ENCODE peak calls at places on chromosomes 11 and 22, in seven cellular contexts. One of them, this sample, is unnamed.

GRCh38 chr11:34585870-34586654 is 34.8 kb upstream of the EHF start:
- DNase-seq in CD8-positive, alpha-beta T cell: no peak
- DNase-seq in type B pancreatic cell: no peak
- DNase-seq in NCI-H1048: peak
- DNase-seq in cardiac septum: no peak
- DNase-seq in EL: peak
- DNase-seq in T-cell: no peak
- DNase-seq in this sample: no peak

GRCh38 chr11:78878631-78879030 is 304.0 kb upstream of the NARS2 start:
- DNase-seq in cardiac septum: no peak
- DNase-seq in T-cell: no peak
- DNase-seq in CD8-positive, alpha-beta T cell: no peak
- DNase-seq in EL: no peak
- DNase-seq in type B pancreatic cell: no peak
- DNase-seq in NCI-H1048: no peak
- DNase-seq in this sample: no peak

GRCh38 chr11:47869548-47870393 is 21.6 kb upstream of the NUP160 start:
- DNase-seq in CD8-positive, alpha-beta T cell: no peak
- DNase-seq in cardiac septum: no peak
- DNase-seq in T-cell: no peak
- DNase-seq in NCI-H1048: no peak
- DNase-seq in EL: peak
- DNase-seq in type B pancreatic cell: no peak
- DNase-seq in this sample: no peak

GRCh38 chr11:63017306-63017974 is 1.8 kb upstream of the SLC22A8 start:
- DNase-seq in CD8-positive, alpha-beta T cell: no peak
- DNase-seq in cardiac septum: no peak
- DNase-seq in EL: peak
- DNase-seq in T-cell: no peak
- DNase-seq in NCI-H1048: no peak
- DNase-seq in type B pancreatic cell: no peak
- DNase-seq in this sample: peak

GRCh38 chr11:117315285-117316196 is 515 bp downstream of the BACE1 start:
- DNase-seq in cardiac septum: no peak
- DNase-seq in type B pancreatic cell: no peak
- DNase-seq in CD8-positive, alpha-beta T cell: peak
- DNase-seq in T-cell: peak
- DNase-seq in EL: peak
- DNase-seq in NCI-H1048: no peak
- DNase-seq in this sample: no peak

GRCh38 chr11:279966-280761 is 2.0 kb downstream of the NLRP6 start:
- DNase-seq in T-cell: peak
- DNase-seq in cardiac septum: no peak
- DNase-seq in EL: peak
- DNase-seq in CD8-positive, alpha-beta T cell: no peak
- DNase-seq in type B pancreatic cell: peak
- DNase-seq in NCI-H1048: no peak
- DNase-seq in this sample: peak

GRCh38 chr22:50310209-50310722 is 2.8 kb upstream of the PLXNB2 start:
- DNase-seq in EL: no peak
- DNase-seq in cardiac septum: no peak
- DNase-seq in CD8-positive, alpha-beta T cell: no peak
- DNase-seq in NCI-H1048: no peak
- DNase-seq in type B pancreatic cell: no peak
- DNase-seq in T-cell: no peak
- DNase-seq in this sample: no peak

GRCh38 chr11:1487091-1487850 is 692 bp upstream of the MOB2 start:
- DNase-seq in cardiac septum: no peak
- DNase-seq in type B pancreatic cell: no peak
- DNase-seq in CD8-positive, alpha-beta T cell: no peak
- DNase-seq in T-cell: no peak
- DNase-seq in EL: no peak
- DNase-seq in NCI-H1048: no peak
- DNase-seq in this sample: no peak

GRCh38 chr22:16965083-16965482 is 42.9 kb downstream of the GAB4 start:
- DNase-seq in CD8-positive, alpha-beta T cell: no peak
- DNase-seq in type B pancreatic cell: no peak
- DNase-seq in T-cell: no peak
- DNase-seq in NCI-H1048: no peak
- DNase-seq in EL: no peak
- DNase-seq in cardiac septum: no peak
- DNase-seq in this sample: no peak

GRCh38 chr11:121450424-121450823 is 1.7 kb upstream of the SORL1 start:
- DNase-seq in cardiac septum: no peak
- DNase-seq in CD8-positive, alpha-beta T cell: no peak
- DNase-seq in NCI-H1048: no peak
- DNase-seq in T-cell: peak
- DNase-seq in EL: no peak
- DNase-seq in type B pancreatic cell: no peak
- DNase-seq in this sample: no peak

GRCh38 chr22:39519681-39520053 is 695 bp upstream of the ATF4 start:
- DNase-seq in CD8-positive, alpha-beta T cell: no peak
- DNase-seq in cardiac septum: peak
- DNase-seq in EL: no peak
- DNase-seq in type B pancreatic cell: no peak
- DNase-seq in NCI-H1048: no peak
- DNase-seq in T-cell: no peak
- DNase-seq in this sample: no peak

GRCh38 chr11:111871693-111872161 is 346 bp upstream of the ALG9 start:
- DNase-seq in NCI-H1048: no peak
- DNase-seq in type B pancreatic cell: no peak
- DNase-seq in T-cell: no peak
- DNase-seq in cardiac septum: no peak
- DNase-seq in CD8-positive, alpha-beta T cell: no peak
- DNase-seq in EL: no peak
- DNase-seq in this sample: no peak

GRCh38 chr22:44147821-44148574 is 32.7 kb upstream of the PARVG start:
- DNase-seq in EL: peak
- DNase-seq in type B pancreatic cell: no peak
- DNase-seq in CD8-positive, alpha-beta T cell: no peak
- DNase-seq in T-cell: no peak
- DNase-seq in NCI-H1048: no peak
- DNase-seq in cardiac septum: no peak
- DNase-seq in this sample: no peak

GRCh38 chr11:119222308-119222707 is 16.2 kb downstream of the CBL start:
- DNase-seq in CD8-positive, alpha-beta T cell: no peak
- DNase-seq in NCI-H1048: no peak
- DNase-seq in T-cell: no peak
- DNase-seq in type B pancreatic cell: no peak
- DNase-seq in cardiac septum: no peak
- DNase-seq in EL: peak
- DNase-seq in this sample: no peak

GRCh38 chr11:70305501-70305900 is 35.0 kb downstream of the PPFIA1 start:
- DNase-seq in EL: peak
- DNase-seq in CD8-positive, alpha-beta T cell: no peak
- DNase-seq in cardiac septum: no peak
- DNase-seq in T-cell: no peak
- DNase-seq in NCI-H1048: no peak
- DNase-seq in type B pancreatic cell: no peak
- DNase-seq in this sample: no peak

GRCh38 chr11:130737866-130738431 is 178.3 kb downstream of the SNX19 start:
- DNase-seq in cardiac septum: peak
- DNase-seq in type B pancreatic cell: no peak
- DNase-seq in T-cell: no peak
- DNase-seq in NCI-H1048: no peak
- DNase-seq in EL: peak
- DNase-seq in CD8-positive, alpha-beta T cell: no peak
- DNase-seq in this sample: no peak

GRCh38 chr11:70804174-70804855 is 406.0 kb downstream of the CTTN start:
- DNase-seq in T-cell: no peak
- DNase-seq in EL: no peak
- DNase-seq in NCI-H1048: no peak
- DNase-seq in type B pancreatic cell: no peak
- DNase-seq in CD8-positive, alpha-beta T cell: no peak
- DNase-seq in cardiac septum: no peak
- DNase-seq in this sample: no peak

GRCh38 chr22:40965936-40966557 is 14.9 kb downstream of the RBX1 start:
- DNase-seq in CD8-positive, alpha-beta T cell: no peak
- DNase-seq in NCI-H1048: no peak
- DNase-seq in cardiac septum: no peak
- DNase-seq in EL: no peak
- DNase-seq in type B pancreatic cell: no peak
- DNase-seq in T-cell: no peak
- DNase-seq in this sample: no peak

GRCh38 chr11:125146232-125146631 is 18.3 kb upstream of the PKNOX2 start:
- DNase-seq in T-cell: no peak
- DNase-seq in CD8-positive, alpha-beta T cell: no peak
- DNase-seq in EL: no peak
- DNase-seq in cardiac septum: no peak
- DNase-seq in NCI-H1048: no peak
- DNase-seq in type B pancreatic cell: no peak
- DNase-seq in this sample: no peak

GRCh38 chr11:41377709-41378394 is 81.6 kb downstream of the LRRC4C start:
- DNase-seq in EL: no peak
- DNase-seq in CD8-positive, alpha-beta T cell: no peak
- DNase-seq in type B pancreatic cell: no peak
- DNase-seq in T-cell: no peak
- DNase-seq in cardiac septum: no peak
- DNase-seq in NCI-H1048: no peak
- DNase-seq in this sample: no peak

GRCh38 chr11:130673698-130674097 is 225.3 kb downstream of the ADAMTS15 start:
- DNase-seq in T-cell: no peak
- DNase-seq in cardiac septum: no peak
- DNase-seq in CD8-positive, alpha-beta T cell: no peak
- DNase-seq in type B pancreatic cell: no peak
- DNase-seq in NCI-H1048: no peak
- DNase-seq in EL: no peak
- DNase-seq in this sample: no peak

GRCh38 chr11:64745523-64746328 is 1.8 kb upstream of the RASGRP2 start:
- DNase-seq in type B pancreatic cell: no peak
- DNase-seq in CD8-positive, alpha-beta T cell: peak
- DNase-seq in EL: peak
- DNase-seq in NCI-H1048: no peak
- DNase-seq in T-cell: peak
- DNase-seq in cardiac septum: peak
- DNase-seq in this sample: peak

GRCh38 chr11:6475936-6476335 is 2.2 kb upstream of the TRIM3 start:
- DNase-seq in cardiac septum: no peak
- DNase-seq in EL: no peak
- DNase-seq in CD8-positive, alpha-beta T cell: no peak
- DNase-seq in T-cell: no peak
- DNase-seq in NCI-H1048: no peak
- DNase-seq in type B pancreatic cell: no peak
- DNase-seq in this sample: no peak

GRCh38 chr11:26014456-26015115 is 317.3 kb upstream of the ANO3 start:
- DNase-seq in T-cell: no peak
- DNase-seq in cardiac septum: no peak
- DNase-seq in CD8-positive, alpha-beta T cell: no peak
- DNase-seq in NCI-H1048: no peak
- DNase-seq in type B pancreatic cell: no peak
- DNase-seq in EL: no peak
- DNase-seq in this sample: no peak

GRCh38 chr11:1623716-1624115 is 1.8 kb upstream of the KRTAP5-4 start:
- DNase-seq in CD8-positive, alpha-beta T cell: no peak
- DNase-seq in NCI-H1048: no peak
- DNase-seq in cardiac septum: no peak
- DNase-seq in type B pancreatic cell: no peak
- DNase-seq in EL: no peak
- DNase-seq in T-cell: no peak
- DNase-seq in this sample: peak